ENCODE peak calls at places on chromosomes 1 and 21, in seven cellular contexts. Z is astrocyte; U is NCI-H1694 treated with DMSO at 0.1 percent for 48 hours; K is SJSA1; H is activated naive CD4-positive, alpha-beta T cell; W is heart left ventricle; C is transverse colon. P is an unnamed sample.

GRCh38 chr21:14773777-14774345 is 227.7 kb upstream of the SAMSN1 start:
- DNase-seq in U (peak), H (peak), K (no peak), C (peak), W (peak), Z (no peak), P (no peak)

GRCh38 chr1:229258851-229259110 is 12.1 kb upstream of the RAB4A start:
- DNase-seq in H (no peak), Z (no peak), W (no peak), U (no peak), C (no peak), K (no peak), P (no peak)

GRCh38 chr1:27752372-27752771 is 20.6 kb upstream of the STX12 start:
- DNase-seq in W (no peak), U (no peak), Z (no peak), K (no peak), H (no peak), C (no peak), P (no peak)

GRCh38 chr1:201562257-201562656 is 23.3 kb downstream of the NAV1 start:
- DNase-seq in K (peak), W (peak), H (no peak), C (no peak), Z (peak), U (no peak), P (no peak)

GRCh38 chr1:93851878-93852277 is 27.1 kb downstream of the DNTTIP2 start:
- DNase-seq in H (no peak), Z (no peak), K (no peak), U (no peak), W (no peak), C (no peak), P (no peak)

GRCh38 chr1:226425431-226426031 is 17.6 kb upstream of the PARP1 start:
- DNase-seq in C (no peak), H (peak), Z (no peak), K (no peak), W (no peak), U (no peak), P (no peak)

GRCh38 chr1:67250051-67250653 is 57.5 kb upstream of the IL12RB2 start:
- DNase-seq in W (no peak), Z (no peak), H (no peak), U (no peak), K (no peak), C (no peak), P (no peak)

GRCh38 chr21:18940791-18941190 is 537.2 kb upstream of the TMPRSS15 start:
- DNase-seq in C (no peak), Z (no peak), W (no peak), H (no peak), K (no peak), U (no peak), P (no peak)

GRCh38 chr1:179120736-179121135 is 38.9 kb downstream of the TOR3A start:
- DNase-seq in W (no peak), Z (no peak), K (no peak), C (no peak), H (no peak), U (no peak), P (no peak)

GRCh38 chr1:41482906-41483895 is 1.3 kb downstream of the EDN2 start:
- DNase-seq in C (no peak), H (no peak), K (no peak), U (peak), Z (no peak), W (peak), P (no peak)

GRCh38 chr1:225299624-225300023 is 128.2 kb downstream of the LBR start:
- DNase-seq in K (no peak), U (no peak), Z (peak), W (no peak), H (no peak), C (no peak), P (no peak)

GRCh38 chr1:96487404-96487803 is 234.2 kb upstream of the PTBP2 start:
- DNase-seq in K (no peak), W (no peak), U (no peak), Z (peak), H (no peak), C (no peak), P (no peak)

GRCh38 chr1:69523032-69523431 is 44.7 kb upstream of the LRRC7 start:
- DNase-seq in W (no peak), K (peak), H (no peak), C (no peak), Z (peak), U (no peak), P (no peak)

GRCh38 chr1:88052162-88052561 is 631.9 kb upstream of the PKN2 start:
- DNase-seq in W (no peak), Z (no peak), H (no peak), K (no peak), U (no peak), C (no peak), P (no peak)

GRCh38 chr1:214658785-214659184 is 55.8 kb downstream of the CENPF start:
- DNase-seq in W (no peak), K (no peak), U (no peak), H (no peak), C (no peak), Z (peak), P (peak)

GRCh38 chr1:147723691-147724323 is 36.6 kb downstream of the GJA5 start:
- DNase-seq in K (no peak), W (peak), H (no peak), Z (no peak), U (no peak), C (peak), P (no peak)

GRCh38 chr21:21714396-21714795 is 716.2 kb downstream of the NCAM2 start:
- DNase-seq in C (no peak), H (no peak), U (no peak), Z (peak), K (peak), W (no peak), P (no peak)

GRCh38 chr21:31917108-31917507 is 44.3 kb downstream of the HUNK start:
- DNase-seq in U (no peak), H (no peak), C (no peak), Z (no peak), W (no peak), K (no peak), P (no peak)

GRCh38 chr1:168235548-168235885 is 9.7 kb downstream of the SFT2D2 start:
- DNase-seq in U (no peak), H (no peak), Z (peak), K (peak), C (no peak), W (no peak), P (no peak)

GRCh38 chr1:38997901-38998190 is 6.8 kb downstream of the AKIRIN1 start:
- DNase-seq in C (no peak), H (no peak), Z (no peak), W (no peak), U (no peak), K (no peak), P (no peak)

GRCh38 chr1:202189012-202189790 is 4.4 kb upstream of the LGR6 start:
- DNase-seq in H (peak), U (peak), C (peak), K (peak), W (peak), Z (no peak), P (peak)

GRCh38 chr1:227901906-227902640 is 45.7 kb downstream of the WNT9A start:
- DNase-seq in K (peak), H (no peak), U (no peak), W (peak), Z (peak), C (no peak), P (no peak)